ENCODE peak calls at places on chromosomes 2 and 18, in five cellular contexts. S is SK-N-SH, Q is heart left ventricle, L is uterus, N is lower lobe of right lung. C is an unnamed sample. For H3K4me1 and H3K27me3, the result is how much of the 10 kb centered on the place peaks cover.

GRCh38 chr2:5409925-5410360 is 282.2 kb upstream of the SOX11 start:
- DNase-seq in S (no peak), Q (no peak), L (no peak), N (no peak), C (no peak)

GRCh38 chr2:158228943-158229508 is 127.3 kb downstream of the UPP2 start:
- DNase-seq in S (no peak), Q (no peak), L (no peak), N (no peak), C (no peak)

GRCh38 chr2:144240656-144241339 is 279.1 kb downstream of the ZEB2 start:
- DNase-seq in S (no peak), Q (no peak), L (no peak), N (no peak), C (no peak)

GRCh38 chr2:86020984-86021383 is 84.7 kb downstream of the POLR1A start:
- DNase-seq in S (no peak), Q (peak), L (peak), N (no peak), C (peak)

GRCh38 chr18:58772161-58772560 is 92.5 kb upstream of the ZNF532 start:
- DNase-seq in S (no peak), Q (no peak), L (no peak), N (no peak), C (no peak)

GRCh38 chr2:74894261-74895030 is 60.5 kb downstream of the HK2 start:
- DNase-seq in S (no peak), Q (no peak), L (no peak), N (no peak), C (no peak)

GRCh38 chr2:23526114-23526513 is 141.1 kb downstream of the KLHL29 start:
- DNase-seq in S (no peak), Q (no peak), L (no peak), N (no peak), C (peak)

GRCh38 chr2:229715895-229716507 is 1.6 kb upstream of the DNER start:
- DNase-seq in S (peak), Q (no peak), L (no peak), N (no peak), C (no peak)

GRCh38 chr2:170500770-170501169 is 214.4 kb upstream of the SP5 start:
- DNase-seq in S (no peak), Q (peak), L (no peak), N (no peak), C (no peak)

GRCh38 chr2:18154812-18155211 is 276.3 kb downstream of the KCNS3 start:
- DNase-seq in S (no peak), Q (no peak), L (no peak), N (no peak), C (no peak)

GRCh38 chr18:41938445-41938844 is 16.6 kb upstream of the PIK3C3 start:
- DNase-seq in S (no peak), Q (no peak), L (no peak), N (no peak), C (no peak)

GRCh38 chr18:56240405-56240804 is 398.0 kb downstream of the TXNL1 start:
- DNase-seq in S (no peak), Q (no peak), L (no peak), N (no peak), C (no peak)

GRCh38 chr2:43623052-43623451 is 14.0 kb upstream of the PLEKHH2 start:
- DNase-seq in S (peak), Q (peak), L (peak), N (no peak), C (peak)

GRCh38 chr2:217077841-217078407 is 218.1 kb upstream of the TNP1 start:
- DNase-seq in S (no peak), Q (no peak), L (no peak), N (no peak), C (no peak)

GRCh38 chr2:227152093-227152766 is 11.8 kb downstream of the COL4A4 start:
- DNase-seq in S (no peak), Q (no peak), L (no peak), N (no peak), C (no peak)

GRCh38 chr2:176391020-176391419 is 121.8 kb downstream of the MTX2 start:
- DNase-seq in S (no peak), Q (no peak), L (no peak), N (no peak), C (no peak)
- H3K27ac ChIP-seq in S (no peak), Q (no peak), L (no peak), N (no peak), C (no peak)

DNA sequence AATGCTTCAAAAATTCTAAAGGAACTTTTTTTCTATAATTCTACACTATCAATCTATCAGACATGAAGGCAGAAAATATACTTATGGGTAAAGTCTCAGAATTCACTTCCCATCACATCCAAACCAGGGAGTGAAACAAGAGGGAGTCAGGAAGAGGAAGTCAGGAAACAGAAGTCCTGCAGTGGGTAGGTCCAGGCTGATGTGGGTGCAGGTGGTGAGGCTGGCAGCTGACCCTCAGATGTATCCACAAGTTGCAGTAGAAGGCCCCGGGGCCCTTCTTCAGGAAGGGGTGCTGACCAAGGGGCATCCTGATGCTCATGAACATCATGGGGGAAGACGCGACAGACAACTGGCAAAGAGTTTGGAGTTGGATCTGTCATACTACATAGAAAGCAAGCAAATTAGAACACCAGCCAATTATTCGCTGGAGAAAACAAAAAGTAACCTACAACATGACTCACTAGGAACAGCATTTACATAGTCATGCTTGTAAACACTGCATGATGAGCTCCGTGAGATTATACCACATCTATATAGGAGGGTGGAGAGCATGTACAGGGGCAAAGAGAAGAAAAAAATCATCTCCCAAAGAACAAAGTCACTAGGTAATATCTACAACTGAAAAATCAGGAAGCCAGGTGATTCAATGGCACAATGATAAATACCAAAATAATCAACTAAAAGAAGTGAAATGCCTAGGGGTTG is 4.2 kb downstream of the UXS1 start:
- DNase-seq in S (no peak), Q (no peak), L (no peak), N (no peak), C (no peak)
- H3K4me1 ChIP-seq in S (under half), Q (under half), L (under half), N (half or more), C (under half)

GRCh38 chr2:89833116-89833779 is 1141.8 kb downstream of the RPIA start:
- DNase-seq in S (no peak), Q (no peak), L (no peak), N (no peak), C (no peak)
- H3K27me3 ChIP-seq in S (under half), Q (under half), L (under half), N (under half), C (under half)

GRCh38 chr2:37795456-37795855 is 124.0 kb upstream of the CDC42EP3 start:
- DNase-seq in S (no peak), Q (no peak), L (no peak), N (no peak), C (no peak)
- H3K27ac ChIP-seq in S (no peak), Q (peak), L (peak), N (no peak), C (peak)

GRCh38 chr2:63855418-63856301 is 14.0 kb downstream of the UGP2 start:
- DNase-seq in S (no peak), Q (no peak), L (no peak), N (no peak), C (no peak)
- H3K4me1 ChIP-seq in S (under half), Q (under half), L (under half), N (under half), C (under half)

GRCh38 chr18:45916302-45916701 is 50.8 kb downstream of the EPG5 start:
- DNase-seq in S (no peak), Q (no peak), L (no peak), N (no peak), C (no peak)
- H3K27me3 ChIP-seq in S (under half), Q (under half), L (under half), N (under half), C (under half)

DNA sequence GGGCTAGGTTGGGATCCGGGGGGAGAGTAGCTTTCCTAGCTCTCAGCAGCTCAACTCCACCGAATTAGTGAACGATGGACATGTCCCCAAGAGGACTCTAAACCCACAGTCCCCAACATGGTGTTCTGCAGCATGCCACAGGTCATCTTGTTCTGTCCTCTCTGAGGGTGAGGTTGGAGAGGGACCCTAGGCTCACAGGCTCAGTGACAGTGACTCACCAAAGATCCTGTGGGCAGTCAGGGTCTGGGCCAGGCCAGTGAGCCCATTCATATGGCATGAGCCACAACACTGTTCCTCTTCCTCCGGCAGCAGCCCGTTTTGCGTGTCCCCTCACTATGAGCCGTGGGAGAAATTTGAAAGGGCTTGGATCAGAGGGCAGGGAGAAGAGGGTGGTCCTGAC is 2.8 kb upstream of the SLC20A1 start:
- DNase-seq in S (no peak), Q (no peak), L (no peak), N (no peak), C (no peak)
- H3K27ac ChIP-seq in S (peak), Q (no peak), L (no peak), N (no peak), C (no peak)

C was measured in right cardiac atrium.